ENCODE peak calls at places on chromosomes 11 and 22, in seven cellular contexts. K is naive B cell, Q is nucleus accumbens, J is gastrocnemius medialis, X is body of pancreas, B is astrocyte, L is HTR-8/SVneo. W is an unnamed sample.

GRCh38 chr11:66476841-66477251 is 3.4 kb upstream of the DPP3 start:
- DNase-seq in K (no peak), Q (no peak), J (no peak), X (no peak), B (no peak), L (no peak), W (no peak)

GRCh38 chr22:24270556-24271405 is at the start of gene SPECC1L:
- DNase-seq in K (peak), Q (peak), J (peak), X (peak), B (peak), L (peak), W (peak)

GRCh38 chr22:17862646-17863181 is 88.4 kb upstream of the BID start:
- DNase-seq in K (no peak), Q (no peak), J (no peak), X (no peak), B (peak), L (no peak), W (no peak)

GRCh38 chr11:1112351-1113191 is 37.9 kb downstream of the MUC2 start:
- DNase-seq in K (no peak), Q (no peak), J (no peak), X (peak), B (no peak), L (no peak), W (peak)

GRCh38 chr11:69253028-69253427 is 40.9 kb upstream of the MYEOV start:
- DNase-seq in K (no peak), Q (no peak), J (no peak), X (no peak), B (peak), L (no peak), W (no peak)

GRCh38 chr11:68040957-68041591 is 2.2 kb downstream of the TCIRG1 start:
- DNase-seq in K (no peak), Q (no peak), J (no peak), X (peak), B (no peak), L (no peak), W (peak)

GRCh38 chr22:22882033-22882717 is 5.4 kb upstream of the IGLL5 start:
- DNase-seq in K (no peak), Q (no peak), J (no peak), X (no peak), B (no peak), L (no peak), W (no peak)

GRCh38 chr11:118653684-118654390 is 25.6 kb downstream of the TREH start:
- DNase-seq in K (no peak), Q (no peak), J (no peak), X (peak), B (no peak), L (no peak), W (peak)

GRCh38 chr11:65227879-65228278 is 33.9 kb upstream of the POLA2 start:
- DNase-seq in K (no peak), Q (no peak), J (no peak), X (no peak), B (no peak), L (no peak), W (no peak)

GRCh38 chr11:85590848-85591483 is 36.2 kb downstream of the DLG2 start:
- DNase-seq in K (no peak), Q (no peak), J (no peak), X (no peak), B (peak), L (peak), W (no peak)

GRCh38 chr11:3894128-3894731 is 38.8 kb downstream of the STIM1 start:
- DNase-seq in K (peak), Q (no peak), J (no peak), X (no peak), B (no peak), L (no peak), W (peak)

GRCh38 chr11:77003954-77004353 is 30.2 kb upstream of the B3GNT6 start:
- DNase-seq in K (no peak), Q (no peak), J (no peak), X (no peak), B (no peak), L (no peak), W (no peak)

GRCh38 chr11:6737872-6738466 is 33.8 kb downstream of the OR2AG2 start:
- DNase-seq in K (peak), Q (no peak), J (no peak), X (peak), B (peak), L (peak), W (no peak)